ENCODE peak calls at places on chromosomes 1 and 21, in five cellular contexts. I is K562, N is HepG2, W is H1, X is GM12878. S is an unnamed sample.

GRCh38 chr1:109788695-109789521 is 25.2 kb upstream of the EPS8L3 start:
- DNase-seq in N (peak), X (no peak), W (peak), I (peak), S (peak)

GRCh38 chr1:61741682-61742619 is at the start of gene PATJ:
- DNase-seq in I (no peak), X (no peak), N (peak), W (peak), S (peak)

GRCh38 chr1:246107516-246108277 is 399.4 kb downstream of the SMYD3 start:
- DNase-seq in I (no peak), W (no peak), N (no peak), X (no peak), S (no peak)

GRCh38 chr1:178057863-178058576 is 35.9 kb upstream of the RASAL2 start:
- DNase-seq in N (no peak), I (no peak), X (no peak), W (no peak), S (no peak)

GRCh38 chr1:180231506-180232420 is 1.7 kb downstream of the LHX4 start:
- DNase-seq in W (peak), X (no peak), N (no peak), I (no peak), S (peak)

GRCh38 chr1:230542054-230542453 is 100.2 kb upstream of the COG2 start:
- DNase-seq in I (no peak), W (no peak), N (no peak), X (no peak), S (no peak)

GRCh38 chr1:9691726-9692125 is 40.2 kb downstream of the PIK3CD start:
- DNase-seq in N (no peak), W (no peak), X (no peak), I (no peak), S (no peak)

GRCh38 chr1:27001570-27002360 is 8.3 kb downstream of the TRNP1 start:
- DNase-seq in W (peak), X (peak), I (no peak), N (peak), S (no peak)

GRCh38 chr1:162069334-162070093 is at the start of gene NOS1AP:
- DNase-seq in W (peak), N (peak), I (peak), X (no peak), S (peak)

GRCh38 chr1:76951185-76951584 is 83.9 kb downstream of the ST6GALNAC5 start:
- DNase-seq in W (no peak), I (no peak), X (no peak), N (peak), S (no peak)

GRCh38 chr21:42062543-42063022 is 8.5 kb upstream of the UMODL1 start:
- DNase-seq in X (peak), W (no peak), I (no peak), N (no peak), S (no peak)

GRCh38 chr1:2210084-2210653 is 15.6 kb upstream of the FAAP20 start:
- DNase-seq in W (peak), X (no peak), N (no peak), I (no peak), S (no peak)

GRCh38 chr1:97820470-97821188 is 100.2 kb downstream of the DPYD start:
- DNase-seq in X (no peak), N (peak), I (no peak), W (no peak), S (peak)

GRCh38 chr1:16215882-16216753 is 3.7 kb upstream of the ARHGEF19 start:
- DNase-seq in W (peak), N (peak), X (peak), I (peak), S (peak)

GRCh38 chr1:38132681-38133080 is 86.1 kb upstream of the POU3F1 start:
- DNase-seq in X (no peak), W (no peak), I (no peak), N (no peak), S (no peak)

GRCh38 chr1:38831753-38832734 is 27.5 kb downstream of the RRAGC start:
- DNase-seq in I (no peak), N (no peak), X (no peak), W (no peak), S (no peak)

GRCh38 chr1:180156631-180157091 is 2.0 kb downstream of the QSOX1 start:
- DNase-seq in X (no peak), I (no peak), W (no peak), N (no peak), S (no peak)

GRCh38 chr1:203486618-203487370 is 7.2 kb upstream of the OPTC start:
- DNase-seq in W (no peak), X (no peak), I (no peak), N (no peak), S (no peak)

GRCh38 chr21:43284238-43284637 is 115.4 kb downstream of the CRYAA start:
- DNase-seq in X (no peak), N (no peak), I (no peak), W (no peak), S (no peak)

GRCh38 chr1:81760487-81761097 is 40.1 kb upstream of the ADGRL2 start:
- DNase-seq in X (no peak), I (no peak), N (no peak), W (no peak), S (no peak)

GRCh38 chr1:39839651-39840050 is 43.7 kb downstream of the TRIT1 start:
- DNase-seq in X (no peak), N (no peak), W (no peak), I (no peak), S (no peak)

GRCh38 chr1:13702425-13703127 is 2.6 kb downstream of the PRDM2 start:
- DNase-seq in W (no peak), N (no peak), I (no peak), X (peak), S (no peak)

DNA sequence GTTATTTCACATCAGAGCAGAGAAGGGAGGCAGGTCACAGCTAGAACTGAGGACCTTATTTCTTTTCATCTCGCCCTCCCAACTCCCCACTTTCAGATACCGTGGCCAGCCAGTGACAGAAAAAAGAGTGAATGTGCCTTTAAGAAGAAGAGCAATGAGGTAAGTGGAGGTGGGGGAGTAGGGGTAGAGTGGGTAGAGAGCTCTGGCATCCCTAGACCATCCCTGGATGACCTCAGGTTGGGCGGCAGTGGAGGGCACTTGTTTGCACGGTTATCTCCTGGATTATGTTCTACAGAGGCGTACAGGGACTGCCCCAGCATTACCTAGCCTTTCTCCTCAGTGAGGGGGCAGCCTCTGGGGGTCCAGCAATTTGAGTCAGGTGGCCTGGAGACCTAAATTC is 4.6 kb downstream of the SEMA4A start:
- DNase-seq in N (no peak), X (no peak), I (no peak), W (no peak), S (no peak)
- H3K9ac ChIP-seq in N (no peak), X (peak), I (no peak), W (no peak), S (no peak)

GRCh38 chr1:6248798-6249731 is 5.1 kb downstream of the HES3 start:
- DNase-seq in X (no peak), W (peak), N (no peak), I (peak), S (peak)

GRCh38 chr1:6248161-6248776 is 4.3 kb downstream of the HES3 start:
- DNase-seq in N (no peak), W (peak), I (no peak), X (no peak), S (no peak)

GRCh38 chr1:6251681-6252373 is 7.8 kb downstream of the HES3 start:
- DNase-seq in I (no peak), N (no peak), X (no peak), W (no peak), S (no peak)

GRCh38 chr1:6251233-6251632 is 7.3 kb downstream of the HES3 start:
- DNase-seq in N (no peak), X (no peak), I (no peak), W (peak), S (no peak)

DNA sequence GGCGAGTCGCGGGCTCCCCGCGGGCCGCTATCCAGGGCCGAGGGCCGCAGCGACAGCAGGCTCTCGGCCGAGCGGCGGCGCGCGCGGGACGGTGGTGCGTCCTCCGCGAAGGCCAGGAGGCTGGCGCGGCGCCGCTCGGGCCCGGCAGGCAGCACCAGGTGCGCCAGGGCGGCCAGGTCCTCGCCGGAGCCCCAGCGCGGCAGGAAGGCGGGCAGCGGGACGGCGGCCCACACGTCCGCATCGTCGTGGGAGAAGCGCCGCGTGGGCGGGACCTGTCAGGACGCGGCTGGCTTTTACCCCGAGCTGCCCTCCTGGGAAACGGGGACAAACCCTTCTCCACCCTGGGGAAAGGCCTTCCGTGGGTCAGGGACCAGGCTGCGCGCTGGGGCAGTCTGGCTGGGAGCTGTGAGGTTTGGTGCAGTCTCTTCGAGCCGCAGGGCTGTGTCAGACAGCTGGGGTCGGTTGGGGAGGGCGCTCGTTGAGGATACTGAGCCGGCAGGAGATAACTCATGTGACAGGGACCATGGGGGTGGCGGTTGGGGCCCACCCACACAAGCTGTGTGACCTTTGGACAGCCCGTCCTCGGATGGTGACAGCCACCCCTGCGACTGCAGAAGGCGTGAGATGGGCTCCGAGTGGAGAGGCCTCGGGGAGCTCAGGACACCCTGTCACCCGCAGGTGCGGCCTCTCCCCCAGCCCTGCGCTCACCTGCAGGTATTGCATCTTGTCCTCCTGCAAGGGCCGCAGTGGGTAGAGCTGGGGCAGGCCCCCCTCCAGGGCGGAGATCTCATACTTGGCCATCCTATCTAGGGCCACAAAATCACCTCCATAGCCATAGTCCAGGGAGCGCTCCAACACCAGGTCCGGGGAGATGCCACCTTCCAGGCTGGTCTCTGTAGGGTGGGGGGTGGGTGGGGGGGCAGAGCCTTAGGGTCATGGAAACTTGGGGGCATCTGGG is 6.0 kb downstream of the HES3 start:
- DNase-seq in N (peak), I (peak), X (no peak), W (peak), S (no peak)
- TF ChIP-seq EZH2 in N (peak), I (no peak), X (no peak), W (no peak), S (no peak)

DNA sequence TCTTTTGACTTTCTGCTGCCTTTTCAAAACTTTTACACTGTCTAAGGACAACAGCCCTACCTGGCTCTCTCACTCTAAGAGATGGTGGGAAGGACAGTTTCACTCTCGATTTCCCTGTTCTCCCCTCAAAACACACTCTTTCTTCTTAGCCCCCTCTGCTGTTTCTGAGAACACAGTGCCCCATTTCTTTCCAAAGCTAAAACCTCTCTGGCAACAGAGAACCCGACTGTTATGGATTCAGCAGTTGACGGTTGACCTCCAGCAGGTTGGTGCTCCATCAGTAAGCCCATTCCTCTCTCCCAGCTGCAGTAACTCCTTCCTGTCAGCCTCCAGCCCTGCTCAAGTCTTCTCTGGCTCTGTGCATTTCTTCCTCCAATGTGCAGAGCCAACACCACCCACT is 88.2 kb upstream of the ABCD3 start:
- DNase-seq in I (no peak), W (no peak), N (peak), X (no peak), S (no peak)
- TF ChIP-seq JUND in I (no peak), W (no peak), N (no peak), X (no peak), S (no peak)

GRCh38 chr1:186491351-186491750 is 30.4 kb upstream of the PDC start:
- DNase-seq in X (no peak), W (no peak), N (no peak), I (no peak), S (no peak)

GRCh38 chr1:186494832-186495271 is 33.9 kb upstream of the PDC start:
- DNase-seq in X (no peak), W (no peak), N (no peak), I (no peak), S (no peak)

GRCh38 chr1:186496452-186496851 is 35.5 kb upstream of the PDC start:
- DNase-seq in X (no peak), W (no peak), N (no peak), I (no peak), S (no peak)

GRCh38 chr1:186497651-186498050 is 36.7 kb upstream of the PDC start:
- DNase-seq in W (no peak), I (no peak), N (no peak), X (no peak), S (no peak)

DNA sequence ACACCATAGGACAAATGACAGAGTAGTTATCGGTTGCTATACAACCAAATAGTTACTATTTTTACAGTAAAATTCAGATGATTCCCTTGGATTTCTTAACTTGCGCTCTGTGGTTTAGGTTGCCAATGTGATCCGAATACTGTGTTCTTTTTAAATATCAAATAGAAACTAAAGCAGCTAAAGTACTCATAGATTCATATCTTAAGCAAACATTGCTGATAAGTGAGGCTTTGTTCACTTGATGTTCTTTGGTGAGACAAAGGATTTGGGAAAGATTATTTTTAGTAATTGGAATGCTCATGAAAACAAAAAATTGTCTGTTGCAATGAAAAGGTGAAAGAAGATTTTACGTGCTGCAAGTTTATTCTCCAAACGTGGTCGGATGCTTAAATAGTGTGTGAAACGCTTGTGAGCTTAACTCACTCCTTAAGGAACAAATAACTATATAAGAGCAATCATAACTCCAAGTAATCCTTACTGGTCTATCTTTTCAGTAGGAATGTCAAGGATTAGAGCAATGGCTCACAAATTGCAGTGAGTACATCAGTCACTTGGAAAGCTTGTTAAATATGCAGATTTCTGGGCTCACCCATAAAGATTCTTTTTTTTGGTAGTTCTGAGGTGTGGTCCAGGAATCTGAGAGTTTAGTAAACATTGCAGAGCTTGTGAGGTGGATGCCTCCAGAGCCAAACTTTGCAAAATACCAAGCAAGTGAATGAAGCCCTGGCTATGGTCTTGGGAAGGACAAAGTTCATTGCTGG is 31.8 kb upstream of the PDC start:
- DNase-seq in X (no peak), N (no peak), W (no peak), I (no peak), S (no peak)
- H3K9ac ChIP-seq in X (no peak), N (no peak), W (no peak), I (no peak), S (no peak)

S was measured in HCT116.